ENCODE peak calls at places on chromosome 9, in five cellular contexts. D, A, R, S and P are unnamed samples.
A peak's percentile ranks its signal among the peaks of the same experiment; 100 is the strongest.

GRCh38 chr9:94017939-94018531 is 62.9 kb upstream of the BARX1 start:
- DNase-seq in D (no peak), A (peak; percentile 18), R (no peak), S (no peak), P (no peak)

GRCh38 chr9:136339173-136339957 is 12.0 kb downstream of the GPSM1 start:
- DNase-seq in D (no peak), A (peak; percentile 60), R (peak; percentile 84), S (peak; percentile 85), P (peak; percentile 67)

GRCh38 chr9:136707849-136708517 is 4.4 kb upstream of the DIPK1B start:
- DNase-seq in D (no peak), A (no peak), R (no peak), S (no peak), P (no peak)

GRCh38 chr9:93827545-93828330 is 127.4 kb downstream of the BARX1 start:
- DNase-seq in D (peak; percentile 34), A (peak; percentile 43), R (peak; percentile 84), S (peak; percentile 89), P (peak; percentile 92)

GRCh38 chr9:69933445-69933844 is 110.2 kb upstream of the MAMDC2 start:
- DNase-seq in D (no peak), A (peak; percentile 44), R (no peak), S (no peak), P (no peak)

GRCh38 chr9:81377310-81377709 is 312.0 kb downstream of the TLE1 start:
- DNase-seq in D (no peak), A (no peak), R (no peak), S (no peak), P (no peak)

GRCh38 chr9:80485420-80485819 is 913.7 kb downstream of the TLE4 start:
- DNase-seq in D (no peak), A (peak; percentile 48), R (no peak), S (no peak), P (no peak)

GRCh38 chr9:130692365-130692764 is 1.2 kb upstream of the EXOSC2 start:
- DNase-seq in D (no peak), A (peak; percentile 43), R (no peak), S (no peak), P (no peak)

GRCh38 chr9:130157079-130157478 is 15.1 kb upstream of the NCS1 start:
- DNase-seq in D (no peak), A (no peak), R (no peak), S (no peak), P (peak; percentile 55)

GRCh38 chr9:104992696-104993095 is 64.7 kb upstream of the ABCA1 start:
- DNase-seq in D (peak; percentile 81), A (peak; percentile 94), R (no peak), S (no peak), P (no peak)

GRCh38 chr9:91166796-91167366 is 194.8 kb downstream of the AUH start:
- DNase-seq in D (no peak), A (peak; percentile 9), R (no peak), S (no peak), P (no peak)

GRCh38 chr9:723308-723707 is 118.2 kb upstream of the DMRT1 start:
- DNase-seq in D (no peak), A (no peak), R (no peak), S (no peak), P (no peak)

GRCh38 chr9:110255064-110255416 is 1.3 kb downstream of the TXN start:
- DNase-seq in D (no peak), A (no peak), R (no peak), S (peak; percentile 15), P (no peak)

GRCh38 chr9:136629879-136630661 is 32.6 kb upstream of the EGFL7 start:
- DNase-seq in D (no peak), A (peak; percentile 62), R (no peak), S (peak; percentile 66), P (peak; percentile 63)

GRCh38 chr9:8205580-8205979 is 406.0 kb upstream of the DMAC1 start:
- DNase-seq in D (no peak), A (peak; percentile 3), R (no peak), S (no peak), P (no peak)

GRCh38 chr9:111661802-111662491 is 542 bp downstream of the GNG10 start:
- DNase-seq in D (peak; percentile 43), A (peak; percentile 62), R (peak; percentile 53), S (peak; percentile 42), P (peak; percentile 80)

GRCh38 chr9:86732514-86732913 is 214.8 kb downstream of the GAS1 start:
- DNase-seq in D (peak; percentile 92), A (no peak), R (peak; percentile 94), S (no peak), P (peak; percentile 73)

GRCh38 chr9:4762889-4763521 is 22.0 kb upstream of the AK3 start:
- DNase-seq in D (no peak), A (peak; percentile 50), R (no peak), S (no peak), P (no peak)

GRCh38 chr9:94819161-94819677 is 92.7 kb downstream of the AOPEP start:
- DNase-seq in D (no peak), A (no peak), R (no peak), S (no peak), P (no peak)

GRCh38 chr9:132481467-132481866 is 71.5 kb downstream of the CFAP77 start:
- DNase-seq in D (no peak), A (no peak), R (no peak), S (no peak), P (no peak)

GRCh38 chr9:137907776-137908175 is 30.2 kb downstream of the CACNA1B start:
- DNase-seq in D (no peak), A (no peak), R (no peak), S (no peak), P (no peak)

GRCh38 chr9:3794005-3794404 is 268.2 kb upstream of the RFX3 start:
- DNase-seq in D (peak; percentile 23), A (peak; percentile 8), R (no peak), S (no peak), P (peak; percentile 25)

GRCh38 chr9:22119537-22120167 is 110.5 kb upstream of the CDKN2B start:
- DNase-seq in D (no peak), A (no peak), R (no peak), S (peak; percentile 43), P (no peak)

GRCh38 chr9:18473551-18474279 is at the start of gene ADAMTSL1:
- DNase-seq in D (peak; percentile 84), A (peak; percentile 39), R (no peak), S (peak; percentile 54), P (peak; percentile 58)

GRCh38 chr9:134826336-134827246 is 54.0 kb upstream of the FCN2 start:
- DNase-seq in D (no peak), A (no peak), R (peak; percentile 84), S (no peak), P (no peak)

GRCh38 chr9:117218951-117219350 is 195.9 kb downstream of the ASTN2 start:
- DNase-seq in D (no peak), A (no peak), R (no peak), S (no peak), P (no peak)